ENCODE peak calls at places on chromosomes 7 and 10, in four cellular contexts. M is astrocyte of the spinal cord, V is cardiac muscle cell, H is IMR-90. F is an unnamed sample.

GRCh38 chr7:100090527-100091410 is 2.0 kb downstream of the COPS6 start:
- DNase-seq in M (no peak), V (no peak), H (no peak), F (no peak)

GRCh38 chr7:18221377-18222290 is 194.0 kb upstream of the PRPS1L1 start:
- DNase-seq in M (peak; percentile 29), V (no peak), H (peak; percentile 10), F (no peak)

GRCh38 chr10:114305521-114305925 is 66.5 kb downstream of the VWA2 start:
- DNase-seq in M (no peak), V (no peak), H (no peak), F (no peak)

GRCh38 chr10:60978287-60979115 is 34.5 kb upstream of the RHOBTB1 start:
- DNase-seq in M (no peak), V (no peak), H (peak; percentile 38), F (no peak)

GRCh38 chr10:110600487-110601101 is 33.1 kb downstream of the SMC3 start:
- DNase-seq in M (peak; percentile 69), V (peak; percentile 70), H (peak; percentile 71), F (no peak)

GRCh38 chr10:31867646-31868045 is 61.0 kb downstream of the ARHGAP12 start:
- DNase-seq in M (no peak), V (no peak), H (peak; percentile 72), F (no peak)

GRCh38 chr7:116582164-116582732 is 57.4 kb downstream of the CAV1 start:
- DNase-seq in M (peak; percentile 47), V (no peak), H (peak; percentile 74), F (no peak)

GRCh38 chr7:158479021-158479679 is 108.5 kb downstream of the PTPRN2 start:
- DNase-seq in M (no peak), V (no peak), H (no peak), F (no peak)

GRCh38 chr7:25314729-25315267 is 86.5 kb upstream of the NPVF start:
- DNase-seq in M (no peak), V (no peak), H (no peak), F (no peak)

GRCh38 chr7:70271617-70272081 is 673.4 kb downstream of the AUTS2 start:
- DNase-seq in M (no peak), V (no peak), H (no peak), F (no peak)

GRCh38 chr10:70597856-70598815 is 4.4 kb downstream of the PRF1 start:
- DNase-seq in M (no peak), V (no peak), H (no peak), F (no peak)

GRCh38 chr10:100793055-100793454 is 47.7 kb downstream of the PAX2 start:
- DNase-seq in M (no peak), V (peak; percentile 6), H (no peak), F (no peak)

GRCh38 chr10:124033887-124034218 is 59.5 kb downstream of the CHST15 start:
- DNase-seq in M (peak; percentile 39), V (no peak), H (no peak), F (no peak)

GRCh38 chr7:130458256-130458655 is 17.4 kb upstream of the CEP41 start:
- DNase-seq in M (no peak), V (no peak), H (no peak), F (no peak)

GRCh38 chr7:55533050-55533728 is 39.1 kb downstream of the VOPP1 start:
- DNase-seq in M (peak; percentile 60), V (no peak), H (peak; percentile 86), F (peak; percentile 95)

GRCh38 chr10:76779821-76780281 is 857.8 kb downstream of the KCNMA1 start:
- DNase-seq in M (no peak), V (peak; percentile 17), H (no peak), F (no peak)

GRCh38 chr10:65675236-65675635 is 1250.6 kb upstream of the LRRTM3 start:
- DNase-seq in M (no peak), V (no peak), H (no peak), F (no peak)

GRCh38 chr7:105905209-105905910 is 29.0 kb upstream of the ATXN7L1 start:
- DNase-seq in M (no peak), V (no peak), H (no peak), F (no peak)

GRCh38 chr10:31123946-31124345 is 92.3 kb upstream of the ZNF438 start:
- DNase-seq in M (no peak), V (no peak), H (no peak), F (no peak)

GRCh38 chr10:87092356-87092860 is 2.2 kb downstream of the GLUD1 start:
- DNase-seq in M (peak; percentile 67), V (no peak), H (peak; percentile 37), F (no peak)

GRCh38 chr10:26217396-26218105 is 977 bp downstream of the GAD2 start:
- DNase-seq in M (no peak), V (no peak), H (no peak), F (no peak)

GRCh38 chr10:17965649-17966048 is 13.9 kb downstream of the SLC39A12 start:
- DNase-seq in M (no peak), V (no peak), H (no peak), F (no peak)

GRCh38 chr10:73653701-73654100 is 2.1 kb downstream of the SYNPO2L start:
- DNase-seq in M (peak; percentile 26), V (peak; percentile 69), H (peak; percentile 60), F (no peak)

GRCh38 chr7:158353606-158354570 is 233.7 kb downstream of the PTPRN2 start:
- DNase-seq in M (no peak), V (no peak), H (no peak), F (no peak)

GRCh38 chr7:82164813-82165212 is 278.8 kb downstream of the CACNA2D1 start:
- DNase-seq in M (peak; percentile 68), V (no peak), H (peak; percentile 79), F (no peak)

GRCh38 chr10:43607199-43607573 is 948 bp downstream of the ZNF485 start:
- DNase-seq in M (no peak), V (no peak), H (no peak), F (no peak)

GRCh38 chr10:96374639-96374984 is 15.8 kb upstream of the OPALIN start:
- DNase-seq in M (no peak), V (peak; percentile 38), H (no peak), F (no peak)

GRCh38 chr7:20744913-20745587 is 41.6 kb downstream of the SP8 start:
- DNase-seq in M (peak; percentile 4), V (peak; percentile 2), H (no peak), F (no peak)

GRCh38 chr10:110681023-110681681 is 37.0 kb downstream of the RBM20 start:
- DNase-seq in M (peak; percentile 31), V (peak; percentile 87), H (peak; percentile 31), F (no peak)

GRCh38 chr10:84211566-84211965 is 13.8 kb downstream of the LRIT2 start:
- DNase-seq in M (no peak), V (no peak), H (no peak), F (no peak)

GRCh38 chr7:45007571-45008328 is 7.7 kb downstream of the CCM2 start:
- DNase-seq in M (no peak), V (no peak), H (no peak), F (no peak)

GRCh38 chr10:110608087-110608486 is 36.0 kb upstream of the RBM20 start:
- DNase-seq in M (no peak), V (no peak), H (no peak), F (no peak)

GRCh38 chr10:320787-321186 is 185.5 kb downstream of the ZMYND11 start:
- DNase-seq in M (no peak), V (no peak), H (no peak), F (peak; percentile 22)

GRCh38 chr10:131821378-131822012 is 79.3 kb upstream of the PPP2R2D start:
- DNase-seq in M (no peak), V (no peak), H (no peak), F (no peak)

GRCh38 chr7:85186521-85187241 is at the start of gene SEMA3D:
- DNase-seq in M (peak; percentile 88), V (peak; percentile 90), H (peak; percentile 82), F (peak; percentile 41)

GRCh38 chr10:13893926-13894325 is 307.2 kb downstream of the PRPF18 start:
- DNase-seq in M (no peak), V (no peak), H (peak; percentile 47), F (no peak)

GRCh38 chr7:73615886-73616285 is 8.4 kb downstream of the MLXIPL start:
- DNase-seq in M (no peak), V (no peak), H (peak; percentile 20), F (no peak)

DNA sequence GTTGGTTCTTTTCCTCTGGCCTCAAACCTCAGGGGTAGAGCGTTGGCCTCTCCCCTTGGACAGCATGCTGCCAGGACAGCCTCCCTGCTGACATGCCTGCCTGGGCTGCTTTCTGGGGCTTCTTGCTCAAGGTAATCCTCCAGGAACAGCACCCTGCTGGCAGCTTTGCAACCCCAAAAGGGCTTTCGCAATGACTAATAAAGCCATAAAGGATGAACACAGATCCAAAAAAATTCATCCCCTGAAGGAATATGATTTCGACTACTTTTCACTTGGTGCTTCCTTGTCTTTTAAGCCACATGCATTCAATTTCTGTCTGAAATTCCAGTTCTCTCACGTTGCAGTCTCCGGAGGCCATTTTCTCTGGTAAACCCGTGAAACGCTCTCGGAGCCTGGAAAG is 15.1 kb upstream of the SH3PXD2A start:
- DNase-seq in M (peak; percentile 46), V (no peak), H (peak; percentile 40), F (no peak)
- TF ChIP-seq CTCF in M (no peak), V (no peak), H (no peak), F (no peak)

DNA sequence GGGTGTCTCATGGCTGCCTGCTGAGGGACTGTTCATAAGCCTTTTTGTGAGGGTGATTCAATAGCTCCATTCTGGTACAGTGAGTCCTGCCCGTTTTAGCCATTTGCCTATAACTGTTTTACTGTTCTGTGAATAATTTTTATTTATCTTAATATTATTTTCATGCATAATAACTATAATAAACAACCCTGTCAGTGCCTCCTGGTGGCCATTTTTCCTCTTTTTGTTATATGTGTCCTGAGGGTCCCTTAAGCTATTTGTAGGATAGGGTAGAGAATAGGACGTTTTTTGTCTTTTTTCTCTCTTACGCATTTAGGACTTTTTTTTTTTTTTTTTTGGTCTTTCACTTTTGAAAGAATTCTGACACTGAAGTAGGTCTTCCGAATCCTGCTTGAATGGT is 2.9 kb downstream of the C1QL3 start:
- DNase-seq in M (no peak), V (no peak), H (no peak), F (no peak)
- TF ChIP-seq CTCF in M (peak; percentile 26), V (peak; percentile 34), H (peak; percentile 16), F (peak; percentile 27)

GRCh38 chr7:152590481-152590880 is 85.5 kb downstream of the XRCC2 start:
- DNase-seq in M (no peak), V (no peak), H (no peak), F (no peak)
- TF ChIP-seq CTCF in M (no peak), V (no peak), H (no peak), F (no peak)

DNA sequence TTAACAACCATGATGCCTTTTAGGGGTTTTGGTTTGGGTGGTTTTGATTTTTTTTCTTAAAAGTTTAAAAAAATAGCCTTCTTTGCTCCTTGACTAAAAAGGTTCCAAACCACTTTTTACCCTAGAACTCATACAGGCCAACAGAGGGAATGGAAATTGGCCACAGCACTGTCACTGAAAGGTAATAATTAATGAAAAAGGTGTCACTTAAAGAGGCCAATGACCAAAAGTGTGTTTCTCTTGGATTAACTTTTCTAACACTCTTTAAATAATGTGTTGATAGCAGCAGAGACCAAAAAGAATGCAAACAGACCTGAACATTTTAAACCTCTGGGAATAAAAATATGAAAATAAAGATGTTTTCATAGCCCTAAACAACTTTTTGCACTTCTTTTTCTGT is 221.1 kb upstream of the TCF7L2 start:
- DNase-seq in M (no peak), V (no peak), H (no peak), F (no peak)
- TF ChIP-seq CTCF in M (no peak), V (no peak), H (no peak), F (no peak)

DNA sequence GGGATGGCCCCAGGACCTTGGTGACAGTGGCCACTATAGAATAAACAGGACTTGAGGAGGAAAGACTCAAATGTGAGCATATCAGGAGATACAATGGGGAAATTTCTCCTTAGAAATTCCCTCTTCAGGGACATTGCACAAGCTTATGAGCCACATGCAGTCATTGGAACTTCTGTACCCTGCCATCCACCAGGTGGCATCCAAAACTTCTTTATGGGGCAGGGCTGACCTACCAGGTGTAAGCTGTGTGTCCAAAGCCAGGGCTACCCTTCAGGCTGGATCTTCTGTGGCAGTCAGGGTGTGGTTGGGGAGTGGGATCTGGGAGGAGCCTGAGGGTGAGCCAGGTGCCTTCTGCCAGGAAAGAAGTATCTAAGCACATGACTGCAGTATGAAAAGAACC is 36.6 kb upstream of the LRRC18 start:
- DNase-seq in M (peak; percentile 3), V (peak; percentile 33), H (peak; percentile 4), F (peak; percentile 24)
- TF ChIP-seq CTCF in M (no peak), V (no peak), H (peak; percentile 17), F (no peak)